ENCODE peak calls at places on chromosomes 11 and 22, in seven cellular contexts. One of them, this sample, is unnamed.

GRCh38 chr22:49632199-49633009 is 195.3 kb downstream of the BRD1 start:
- DNase-seq in CD8-positive, alpha-beta T cell: no peak
- DNase-seq in hepatocyte: peak
- DNase-seq in A549: peak
- DNase-seq in H9: peak
- DNase-seq in fibroblast of lung: peak
- DNase-seq in GM23338: no peak
- DNase-seq in this sample: no peak

GRCh38 chr11:91608662-91609061 is 616.0 kb upstream of the FAT3 start:
- DNase-seq in A549: no peak
- DNase-seq in hepatocyte: no peak
- DNase-seq in CD8-positive, alpha-beta T cell: no peak
- DNase-seq in fibroblast of lung: peak
- DNase-seq in H9: no peak
- DNase-seq in GM23338: no peak
- DNase-seq in this sample: no peak

GRCh38 chr11:10935015-10935564 is 77.2 kb upstream of the ZBED5 start:
- DNase-seq in H9: no peak
- DNase-seq in A549: no peak
- DNase-seq in fibroblast of lung: no peak
- DNase-seq in GM23338: no peak
- DNase-seq in CD8-positive, alpha-beta T cell: no peak
- DNase-seq in hepatocyte: no peak
- DNase-seq in this sample: no peak

GRCh38 chr11:126592496-126593410 is 237.3 kb downstream of the ST3GAL4 start:
- DNase-seq in fibroblast of lung: no peak
- DNase-seq in A549: no peak
- DNase-seq in H9: peak
- DNase-seq in GM23338: peak
- DNase-seq in CD8-positive, alpha-beta T cell: no peak
- DNase-seq in hepatocyte: no peak
- DNase-seq in this sample: no peak

GRCh38 chr11:130729678-130730300 is 186.5 kb downstream of the SNX19 start:
- DNase-seq in fibroblast of lung: peak
- DNase-seq in A549: no peak
- DNase-seq in H9: no peak
- DNase-seq in GM23338: peak
- DNase-seq in CD8-positive, alpha-beta T cell: no peak
- DNase-seq in hepatocyte: no peak
- DNase-seq in this sample: no peak

GRCh38 chr22:28442264-28442950 is 237.2 kb downstream of the TTC28 start:
- DNase-seq in A549: no peak
- DNase-seq in hepatocyte: peak
- DNase-seq in fibroblast of lung: peak
- DNase-seq in CD8-positive, alpha-beta T cell: peak
- DNase-seq in GM23338: peak
- DNase-seq in H9: peak
- DNase-seq in this sample: peak

GRCh38 chr11:10323793-10324170 is 18.9 kb downstream of the ADM start:
- DNase-seq in hepatocyte: no peak
- DNase-seq in fibroblast of lung: peak
- DNase-seq in GM23338: no peak
- DNase-seq in H9: no peak
- DNase-seq in CD8-positive, alpha-beta T cell: no peak
- DNase-seq in A549: no peak
- DNase-seq in this sample: no peak

GRCh38 chr22:30301995-30302809 is 12.9 kb upstream of the CASTOR1 start:
- DNase-seq in hepatocyte: peak
- DNase-seq in GM23338: no peak
- DNase-seq in fibroblast of lung: peak
- DNase-seq in H9: no peak
- DNase-seq in CD8-positive, alpha-beta T cell: no peak
- DNase-seq in A549: no peak
- DNase-seq in this sample: peak

GRCh38 chr11:124656759-124657627 is 16.5 kb downstream of the SIAE start:
- DNase-seq in fibroblast of lung: peak
- DNase-seq in A549: no peak
- DNase-seq in H9: peak
- DNase-seq in GM23338: peak
- DNase-seq in CD8-positive, alpha-beta T cell: no peak
- DNase-seq in hepatocyte: no peak
- DNase-seq in this sample: no peak

GRCh38 chr11:119483341-119483880 is 60.4 kb upstream of the THY1 start:
- DNase-seq in hepatocyte: no peak
- DNase-seq in GM23338: no peak
- DNase-seq in CD8-positive, alpha-beta T cell: no peak
- DNase-seq in fibroblast of lung: no peak
- DNase-seq in H9: peak
- DNase-seq in A549: no peak
- DNase-seq in this sample: no peak

GRCh38 chr22:27420817-27421361 is 380.7 kb downstream of the MN1 start:
- DNase-seq in A549: no peak
- DNase-seq in hepatocyte: peak
- DNase-seq in GM23338: no peak
- DNase-seq in H9: no peak
- DNase-seq in fibroblast of lung: peak
- DNase-seq in CD8-positive, alpha-beta T cell: no peak
- DNase-seq in this sample: peak

GRCh38 chr11:115919341-115920086 is 415.3 kb upstream of the CADM1 start:
- DNase-seq in hepatocyte: peak
- DNase-seq in H9: no peak
- DNase-seq in A549: peak
- DNase-seq in GM23338: no peak
- DNase-seq in fibroblast of lung: peak
- DNase-seq in CD8-positive, alpha-beta T cell: no peak
- DNase-seq in this sample: no peak

GRCh38 chr11:120633630-120634374 is 122.3 kb downstream of the GRIK4 start:
- DNase-seq in fibroblast of lung: no peak
- DNase-seq in H9: no peak
- DNase-seq in A549: no peak
- DNase-seq in hepatocyte: no peak
- DNase-seq in GM23338: no peak
- DNase-seq in CD8-positive, alpha-beta T cell: no peak
- DNase-seq in this sample: no peak

GRCh38 chr11:126459691-126460404 is 104.4 kb downstream of the ST3GAL4 start:
- DNase-seq in GM23338: no peak
- DNase-seq in hepatocyte: peak
- DNase-seq in CD8-positive, alpha-beta T cell: no peak
- DNase-seq in A549: no peak
- DNase-seq in fibroblast of lung: peak
- DNase-seq in H9: no peak
- DNase-seq in this sample: peak

GRCh38 chr22:38107692-38108515 is 2.6 kb downstream of the BAIAP2L2 start:
- DNase-seq in hepatocyte: peak
- DNase-seq in H9: no peak
- DNase-seq in CD8-positive, alpha-beta T cell: no peak
- DNase-seq in GM23338: no peak
- DNase-seq in A549: peak
- DNase-seq in fibroblast of lung: no peak
- DNase-seq in this sample: no peak

GRCh38 chr22:34427436-34427835 is 507.2 kb upstream of the LARGE1 start:
- DNase-seq in CD8-positive, alpha-beta T cell: no peak
- DNase-seq in H9: no peak
- DNase-seq in GM23338: no peak
- DNase-seq in A549: no peak
- DNase-seq in hepatocyte: no peak
- DNase-seq in fibroblast of lung: no peak
- DNase-seq in this sample: no peak

GRCh38 chr11:130480166-130480565 is 31.7 kb downstream of the ADAMTS15 start:
- DNase-seq in hepatocyte: no peak
- DNase-seq in CD8-positive, alpha-beta T cell: no peak
- DNase-seq in H9: no peak
- DNase-seq in GM23338: no peak
- DNase-seq in A549: no peak
- DNase-seq in fibroblast of lung: no peak
- DNase-seq in this sample: no peak

GRCh38 chr11:69114811-69115523 is 40.8 kb upstream of the SMIM38 start:
- DNase-seq in CD8-positive, alpha-beta T cell: no peak
- DNase-seq in GM23338: no peak
- DNase-seq in hepatocyte: no peak
- DNase-seq in fibroblast of lung: no peak
- DNase-seq in A549: no peak
- DNase-seq in H9: no peak
- DNase-seq in this sample: no peak

GRCh38 chr11:92204731-92205130 is 19.9 kb upstream of the FAT3 start:
- DNase-seq in A549: no peak
- DNase-seq in H9: no peak
- DNase-seq in CD8-positive, alpha-beta T cell: no peak
- DNase-seq in GM23338: no peak
- DNase-seq in hepatocyte: no peak
- DNase-seq in fibroblast of lung: peak
- DNase-seq in this sample: no peak

DNA sequence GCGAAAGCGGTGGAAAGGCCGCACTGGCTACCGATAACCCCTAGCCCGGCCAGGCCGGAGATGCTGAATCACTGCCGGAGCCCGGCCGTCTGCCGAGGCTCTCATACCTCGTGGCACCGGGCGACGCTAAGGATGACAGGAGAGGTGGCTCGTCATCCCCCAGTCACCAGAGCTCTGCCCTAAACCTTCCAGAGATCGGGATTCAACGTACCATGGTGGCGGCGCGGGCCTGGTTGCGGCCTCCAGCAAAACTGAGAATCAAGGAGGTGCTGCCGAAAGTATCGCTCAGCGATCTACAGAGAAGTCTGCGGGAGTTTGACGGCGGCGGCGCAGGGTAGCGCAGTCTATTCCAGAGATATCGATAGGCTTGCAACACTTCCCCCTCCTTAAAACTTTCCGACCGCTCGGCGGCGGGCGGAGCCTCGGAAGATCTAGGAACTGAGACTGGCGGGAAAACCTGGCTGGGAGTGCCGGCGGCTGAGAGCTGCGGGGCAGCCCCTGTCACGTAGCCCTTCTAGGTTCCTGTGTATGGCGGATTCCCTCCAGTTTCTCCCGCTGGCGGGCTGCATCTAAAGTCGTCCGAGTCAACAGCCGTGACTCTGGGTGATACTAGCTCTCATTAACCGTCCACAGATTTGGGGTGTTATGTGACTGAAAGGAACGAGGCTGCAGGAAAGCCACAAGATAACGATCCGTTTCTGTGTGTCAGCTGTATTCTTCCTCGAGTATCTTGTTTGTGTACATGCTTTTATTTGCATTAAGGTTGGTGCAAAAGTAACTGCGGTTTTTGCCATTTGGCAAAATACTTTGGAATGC is at the start of gene PSMA1:
- DNase-seq in fibroblast of lung: peak
- DNase-seq in CD8-positive, alpha-beta T cell: peak
- DNase-seq in GM23338: peak
- DNase-seq in H9: peak
- DNase-seq in A549: peak
- DNase-seq in hepatocyte: peak
- DNase-seq in this sample: peak
- TF ChIP-seq CTCF in fibroblast of lung: peak
- TF ChIP-seq CTCF in CD8-positive, alpha-beta T cell: no peak
- TF ChIP-seq CTCF in GM23338: no peak
- TF ChIP-seq CTCF in H9: peak
- TF ChIP-seq CTCF in A549: no peak
- TF ChIP-seq CTCF in hepatocyte: no peak
- TF ChIP-seq CTCF in this sample: no peak

DNA sequence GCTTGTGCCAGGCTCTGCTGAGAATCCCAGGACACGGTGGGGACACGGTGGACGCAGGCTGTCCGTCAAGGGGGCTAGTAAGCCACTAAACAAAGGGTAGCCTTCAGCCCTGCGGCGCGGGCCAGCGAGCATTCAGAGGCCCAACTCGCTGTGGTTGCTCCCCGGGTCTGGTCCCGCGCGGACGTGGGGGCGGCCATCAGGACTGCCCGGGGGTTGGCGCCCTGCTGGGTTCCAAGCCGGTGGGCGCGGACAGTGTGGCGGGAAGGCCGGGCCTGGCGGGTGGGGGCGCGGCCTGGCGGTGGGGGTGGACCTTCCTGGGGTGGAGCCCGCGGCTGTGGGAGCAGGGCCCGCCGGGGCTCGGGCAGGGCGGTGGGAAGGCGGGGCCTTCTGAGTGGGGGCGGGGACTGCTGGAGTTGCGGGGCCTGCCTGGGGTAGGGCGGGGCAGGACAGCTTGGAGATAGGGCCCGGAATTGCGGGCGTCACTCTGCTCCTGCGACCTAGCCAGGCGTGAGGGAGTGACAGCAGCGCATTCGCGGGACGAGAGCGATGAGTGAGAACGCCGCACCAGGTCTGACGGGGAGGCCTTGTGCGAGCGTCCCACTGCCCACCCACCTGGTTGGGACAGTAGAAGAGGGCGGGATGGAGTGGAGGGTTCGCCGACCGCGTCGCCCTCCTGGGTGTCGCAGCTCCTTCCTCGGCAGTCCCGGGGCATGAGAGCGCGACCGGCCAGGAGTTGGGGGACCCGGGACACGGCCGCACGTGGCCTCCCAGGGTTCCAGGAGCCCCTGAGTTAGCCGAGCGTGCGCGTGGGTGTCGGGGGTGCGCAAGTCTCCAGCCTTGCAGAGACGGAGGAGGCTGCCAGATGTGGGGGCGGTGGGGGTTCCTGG is at the start of gene SERHL2:
- DNase-seq in fibroblast of lung: peak
- DNase-seq in CD8-positive, alpha-beta T cell: peak
- DNase-seq in H9: peak
- DNase-seq in A549: peak
- DNase-seq in hepatocyte: peak
- DNase-seq in GM23338: peak
- DNase-seq in this sample: peak
- TF ChIP-seq CTCF in fibroblast of lung: no peak
- TF ChIP-seq CTCF in CD8-positive, alpha-beta T cell: no peak
- TF ChIP-seq CTCF in H9: no peak
- TF ChIP-seq CTCF in A549: no peak
- TF ChIP-seq CTCF in hepatocyte: no peak
- TF ChIP-seq CTCF in GM23338: no peak
- TF ChIP-seq CTCF in this sample: no peak

DNA sequence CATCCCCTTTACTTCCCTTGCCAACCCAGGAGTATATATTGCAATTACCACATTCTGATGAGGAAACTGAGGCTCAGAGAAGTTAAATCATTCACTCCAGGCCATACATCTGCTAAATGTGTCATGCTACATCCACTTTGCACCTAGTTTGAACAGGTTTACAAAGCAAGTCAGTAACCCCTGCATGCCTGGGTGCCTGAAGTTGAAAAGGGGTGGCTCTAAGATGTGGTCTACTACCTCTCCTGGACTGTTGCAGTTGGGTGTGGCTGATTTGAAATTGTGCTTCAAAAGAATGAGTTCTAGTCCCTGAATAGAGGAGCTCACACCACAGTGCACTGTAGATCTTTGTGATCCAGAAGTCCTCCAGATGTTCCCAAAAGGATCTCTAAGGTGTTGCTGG is 23.7 kb downstream of the FLI1 start:
- DNase-seq in CD8-positive, alpha-beta T cell: no peak
- DNase-seq in GM23338: no peak
- DNase-seq in fibroblast of lung: no peak
- DNase-seq in hepatocyte: no peak
- DNase-seq in A549: no peak
- DNase-seq in H9: no peak
- DNase-seq in this sample: no peak
- TF ChIP-seq CTCF in CD8-positive, alpha-beta T cell: no peak
- TF ChIP-seq CTCF in GM23338: no peak
- TF ChIP-seq CTCF in fibroblast of lung: no peak
- TF ChIP-seq CTCF in hepatocyte: no peak
- TF ChIP-seq CTCF in A549: no peak
- TF ChIP-seq CTCF in H9: no peak
- TF ChIP-seq CTCF in this sample: no peak

GRCh38 chr11:82250047-82250446 is 483.6 kb downstream of the FAM181B start:
- DNase-seq in GM23338: no peak
- DNase-seq in CD8-positive, alpha-beta T cell: no peak
- DNase-seq in H9: no peak
- DNase-seq in fibroblast of lung: no peak
- DNase-seq in A549: no peak
- DNase-seq in hepatocyte: no peak
- DNase-seq in this sample: no peak

GRCh38 chr11:82246926-82247325 is 486.7 kb downstream of the FAM181B start:
- DNase-seq in fibroblast of lung: no peak
- DNase-seq in A549: no peak
- DNase-seq in GM23338: no peak
- DNase-seq in CD8-positive, alpha-beta T cell: no peak
- DNase-seq in hepatocyte: no peak
- DNase-seq in H9: no peak
- DNase-seq in this sample: no peak
- TF ChIP-seq CTCF in fibroblast of lung: no peak
- TF ChIP-seq CTCF in A549: no peak
- TF ChIP-seq CTCF in GM23338: no peak
- TF ChIP-seq CTCF in CD8-positive, alpha-beta T cell: no peak
- TF ChIP-seq CTCF in hepatocyte: no peak
- TF ChIP-seq CTCF in H9: no peak
- TF ChIP-seq CTCF in this sample: no peak

This sample was measured in AG09319.